ENCODE peak calls at places on chromosome 15, in five cellular contexts. M is H9, J is neuronal stem cell, Y is trophoblast cell, Z is H1. A is an unnamed sample.

GRCh38 chr15:39553947-39554731 is 26.7 kb upstream of the THBS1 start:
- DNase-seq in M (no peak), J (no peak), Y (no peak), Z (no peak), A (no peak)

GRCh38 chr15:95287774-95288173 is 1042.7 kb upstream of the NR2F2 start:
- DNase-seq in M (no peak), J (no peak), Y (no peak), Z (no peak), A (no peak)

GRCh38 chr15:80455668-80456442 is 51.7 kb downstream of the ARNT2 start:
- DNase-seq in M (peak; percentile 60), J (peak; percentile 54), Y (peak; percentile 97), Z (peak; percentile 61), A (peak; percentile 84)

GRCh38 chr15:44435893-44436667 is 8.7 kb downstream of the CTDSPL2 start:
- DNase-seq in M (no peak), J (no peak), Y (no peak), Z (no peak), A (peak; percentile 39)

GRCh38 chr15:58770519-58770856 is 614 bp upstream of the MINDY2 start:
- DNase-seq in M (no peak), J (no peak), Y (peak; percentile 68), Z (no peak), A (peak; percentile 86)

GRCh38 chr15:89409184-89409992 is 74.8 kb upstream of the POLG start:
- DNase-seq in M (no peak), J (no peak), Y (peak; percentile 74), Z (no peak), A (no peak)

GRCh38 chr15:46409879-46410278 is 775.0 kb downstream of the SQOR start:
- DNase-seq in M (no peak), J (no peak), Y (no peak), Z (no peak), A (no peak)

GRCh38 chr15:101482526-101483371 is 6.8 kb downstream of the PCSK6 start:
- DNase-seq in M (no peak), J (no peak), Y (peak; percentile 38), Z (no peak), A (no peak)

GRCh38 chr15:42038401-42038800 is 17.6 kb upstream of the PLA2G4E start:
- DNase-seq in M (no peak), J (no peak), Y (no peak), Z (no peak), A (no peak)

GRCh38 chr15:94638183-94638582 is 406.8 kb downstream of the MCTP2 start:
- DNase-seq in M (peak; percentile 82), J (no peak), Y (no peak), Z (peak; percentile 51), A (no peak)

GRCh38 chr15:81049835-81050234 is 49.1 kb downstream of the TLNRD1 start:
- DNase-seq in M (no peak), J (no peak), Y (no peak), Z (no peak), A (no peak)

GRCh38 chr15:31344824-31345605 is 18.4 kb downstream of the KLF13 start:
- DNase-seq in M (no peak), J (no peak), Y (no peak), Z (no peak), A (no peak)

GRCh38 chr15:26967719-26968269 is 3.2 kb upstream of the GABRG3 start:
- DNase-seq in M (peak; percentile 81), J (peak; percentile 65), Y (no peak), Z (peak; percentile 72), A (no peak)

GRCh38 chr15:74200394-74200793 is 2.2 kb downstream of the STRA6 start:
- DNase-seq in M (no peak), J (no peak), Y (peak; percentile 69), Z (no peak), A (peak; percentile 91)

GRCh38 chr15:99511865-99512632 is 53.7 kb upstream of the MEF2A start:
- DNase-seq in M (no peak), J (no peak), Y (no peak), Z (no peak), A (no peak)

GRCh38 chr15:36614016-36614415 is 34.6 kb downstream of the CDIN1 start:
- DNase-seq in M (no peak), J (no peak), Y (peak; percentile 27), Z (no peak), A (no peak)

GRCh38 chr15:27671794-27672438 is 427.2 kb downstream of the OCA2 start:
- DNase-seq in M (no peak), J (no peak), Y (no peak), Z (no peak), A (no peak)

GRCh38 chr15:52005748-52006701 is 13.0 kb upstream of the MAPK6 start:
- DNase-seq in M (no peak), J (no peak), Y (no peak), Z (no peak), A (peak; percentile 66)

GRCh38 chr15:80992436-80992835 is 2.8 kb upstream of the MESD start:
- DNase-seq in M (no peak), J (no peak), Y (peak; percentile 73), Z (no peak), A (no peak)

GRCh38 chr15:73586006-73586654 is 47.1 kb downstream of the NPTN start:
- DNase-seq in M (no peak), J (no peak), Y (no peak), Z (no peak), A (no peak)

GRCh38 chr15:57692709-57693108 is 13.8 kb upstream of the POLR2M start:
- DNase-seq in M (no peak), J (no peak), Y (no peak), Z (no peak), A (no peak)

GRCh38 chr15:84570164-84570692 is 30.6 kb upstream of the ZSCAN2 start:
- DNase-seq in M (no peak), J (peak; percentile 36), Y (peak; percentile 31), Z (no peak), A (peak; percentile 32)

GRCh38 chr15:55060831-55061230 is 135.9 kb downstream of the RSL24D1 start:
- DNase-seq in M (no peak), J (no peak), Y (no peak), Z (no peak), A (no peak)

GRCh38 chr15:40582726-40583246 is 11.3 kb upstream of the KNL1 start:
- DNase-seq in M (peak; percentile 60), J (no peak), Y (peak; percentile 60), Z (no peak), A (no peak)

GRCh38 chr15:47820047-47820779 is 102.9 kb downstream of the SEMA6D start:
- DNase-seq in M (no peak), J (peak; percentile 21), Y (no peak), Z (no peak), A (peak; percentile 63)

GRCh38 chr15:42163947-42164550 is 7.6 kb upstream of the PLA2G4F start:
- DNase-seq in M (no peak), J (no peak), Y (no peak), Z (no peak), A (no peak)

GRCh38 chr15:81277851-81278250 is 46.1 kb downstream of the STARD5 start:
- DNase-seq in M (no peak), J (no peak), Y (no peak), Z (no peak), A (no peak)

GRCh38 chr15:63595066-63595465 is 2.1 kb upstream of the FBXL22 start:
- DNase-seq in M (no peak), J (no peak), Y (peak; percentile 65), Z (no peak), A (no peak)

GRCh38 chr15:62503451-62503850 is 338.4 kb upstream of the C2CD4B start:
- DNase-seq in M (no peak), J (no peak), Y (no peak), Z (no peak), A (peak; percentile 85)

GRCh38 chr15:68924866-68925599 is 5.3 kb upstream of the SPESP1 start:
- DNase-seq in M (peak; percentile 83), J (peak; percentile 63), Y (peak; percentile 87), Z (peak; percentile 83), A (peak; percentile 76)

GRCh38 chr15:66876731-66877545 is 174.9 kb downstream of the SMAD6 start:
- DNase-seq in M (no peak), J (no peak), Y (no peak), Z (peak; percentile 32), A (no peak)
- H2BK12ac ChIP-seq in M (no peak overlapping the region), J (no peak overlapping the region), Y (no peak overlapping the region), Z (peak overlapping the region; percentile 76), A (no peak overlapping the region)

GRCh38 chr15:85726446-85726845 is 68.3 kb downstream of the KLHL25 start:
- DNase-seq in M (no peak), J (no peak), Y (peak; percentile 55), Z (no peak), A (no peak)
- H3K14ac ChIP-seq in M (no peak overlapping the region), J (no peak overlapping the region), Y (no peak overlapping the region), Z (no peak overlapping the region), A (no peak overlapping the region)

GRCh38 chr15:53171571-53171970 is 381.4 kb upstream of the ONECUT1 start:
- DNase-seq in M (no peak), J (no peak), Y (no peak), Z (no peak), A (no peak)
- H2BK12ac ChIP-seq in M (no peak overlapping the region), J (no peak overlapping the region), Y (no peak overlapping the region), Z (no peak overlapping the region), A (no peak overlapping the region)

GRCh38 chr15:67013696-67014095 is 51.7 kb upstream of the SMAD3 start:
- DNase-seq in M (peak; percentile 85), J (peak; percentile 38), Y (no peak), Z (peak; percentile 57), A (peak; percentile 36)
- H3K14ac ChIP-seq in M (peak overlapping the region; percentile 34), J (no peak overlapping the region), Y (peak overlapping the region; percentile 29), Z (no peak overlapping the region), A (no peak overlapping the region)

GRCh38 chr15:49458145-49458544 is 35.1 kb downstream of the FGF7 start:
- DNase-seq in M (no peak), J (no peak), Y (no peak), Z (no peak), A (no peak)

GRCh38 chr15:49466119-49466518 is 43.1 kb downstream of the FGF7 start:
- DNase-seq in M (no peak), J (no peak), Y (no peak), Z (no peak), A (no peak)

GRCh38 chr15:49460411-49460941 is 37.4 kb downstream of the FGF7 start:
- DNase-seq in M (no peak), J (no peak), Y (no peak), Z (no peak), A (no peak)

GRCh38 chr15:49464513-49464912 is 41.5 kb downstream of the FGF7 start:
- DNase-seq in M (no peak), J (no peak), Y (no peak), Z (no peak), A (no peak)

DNA sequence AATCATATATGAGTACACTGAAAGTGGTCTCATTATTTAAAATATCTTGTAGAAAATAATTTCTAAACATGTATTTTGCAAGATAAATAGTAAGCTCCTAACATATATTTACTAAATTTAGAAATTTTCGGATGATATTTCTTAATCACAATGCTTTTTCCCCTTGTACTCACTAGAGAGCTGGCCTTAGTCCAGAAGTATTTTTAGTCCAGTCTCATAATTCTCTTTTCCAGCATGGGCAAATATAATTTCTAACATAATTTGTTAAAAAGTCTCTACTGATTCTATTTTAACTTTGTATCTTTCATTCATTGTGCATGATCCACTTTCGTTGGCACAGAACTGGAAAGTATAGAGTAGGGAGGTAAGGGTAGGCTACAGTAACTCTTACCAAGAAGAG is 39.2 kb downstream of the FGF7 start:
- DNase-seq in M (no peak), J (no peak), Y (no peak), Z (no peak), A (no peak)
- H2BK12ac ChIP-seq in M (no peak overlapping the region), J (no peak overlapping the region), Y (no peak overlapping the region), Z (no peak overlapping the region), A (no peak overlapping the region)